ENCODE peak calls at places on chromosomes 13 and 19, in nine cellular contexts. One of them, this sample, is unnamed.

GRCh38 chr19:43759515-43759914 is 4.8 kb upstream of the SMG9 start:
- DNase-seq in B cell: no peak
- DNase-seq in H9: no peak
- DNase-seq in upper lobe of right lung: no peak
- DNase-seq in heart right ventricle: no peak
- DNase-seq in A549: peak; percentile 84
- DNase-seq in fibroblast of mammary gland: peak; percentile 88
- DNase-seq in AG04450: no peak
- DNase-seq in RWPE2: peak; percentile 83
- DNase-seq in this sample: no peak

GRCh38 chr19:6238643-6239281 is 41.0 kb downstream of the MLLT1 start:
- DNase-seq in A549: no peak
- DNase-seq in fibroblast of mammary gland: peak; percentile 77
- DNase-seq in H9: no peak
- DNase-seq in heart right ventricle: peak; percentile 53
- DNase-seq in RWPE2: peak; percentile 52
- DNase-seq in AG04450: no peak
- DNase-seq in upper lobe of right lung: peak; percentile 70
- DNase-seq in B cell: no peak
- DNase-seq in this sample: peak; percentile 26

GRCh38 chr19:1826557-1827521 is 14.8 kb upstream of the ATP8B3 start:
- DNase-seq in heart right ventricle: no peak
- DNase-seq in upper lobe of right lung: no peak
- DNase-seq in fibroblast of mammary gland: no peak
- DNase-seq in H9: peak; percentile 76
- DNase-seq in AG04450: no peak
- DNase-seq in RWPE2: no peak
- DNase-seq in B cell: no peak
- DNase-seq in A549: no peak
- DNase-seq in this sample: peak; percentile 38

GRCh38 chr19:5369962-5370367 is 29.4 kb upstream of the PTPRS start:
- DNase-seq in upper lobe of right lung: peak; percentile 80
- DNase-seq in A549: peak; percentile 55
- DNase-seq in AG04450: no peak
- DNase-seq in heart right ventricle: no peak
- DNase-seq in H9: peak; percentile 87
- DNase-seq in RWPE2: no peak
- DNase-seq in B cell: peak; percentile 42
- DNase-seq in fibroblast of mammary gland: peak; percentile 28
- DNase-seq in this sample: peak; percentile 90

GRCh38 chr19:35063940-35064818 is 22.7 kb downstream of the HPN start:
- DNase-seq in AG04450: no peak
- DNase-seq in H9: no peak
- DNase-seq in B cell: no peak
- DNase-seq in upper lobe of right lung: no peak
- DNase-seq in A549: no peak
- DNase-seq in heart right ventricle: no peak
- DNase-seq in RWPE2: no peak
- DNase-seq in fibroblast of mammary gland: peak; percentile 77
- DNase-seq in this sample: no peak

GRCh38 chr19:30671622-30672051 is 299.5 kb downstream of the ZNF536 start:
- DNase-seq in heart right ventricle: peak; percentile 55
- DNase-seq in B cell: no peak
- DNase-seq in AG04450: no peak
- DNase-seq in fibroblast of mammary gland: peak; percentile 9
- DNase-seq in upper lobe of right lung: no peak
- DNase-seq in H9: no peak
- DNase-seq in A549: no peak
- DNase-seq in RWPE2: no peak
- DNase-seq in this sample: no peak

GRCh38 chr13:112131740-112132113 is 64.8 kb downstream of the SOX1 start:
- DNase-seq in fibroblast of mammary gland: no peak
- DNase-seq in H9: no peak
- DNase-seq in heart right ventricle: no peak
- DNase-seq in RWPE2: no peak
- DNase-seq in A549: no peak
- DNase-seq in upper lobe of right lung: peak; percentile 82
- DNase-seq in AG04450: no peak
- DNase-seq in B cell: no peak
- DNase-seq in this sample: no peak

GRCh38 chr13:46124531-46124966 is 19.7 kb upstream of the CPB2 start:
- DNase-seq in B cell: no peak
- DNase-seq in RWPE2: no peak
- DNase-seq in fibroblast of mammary gland: no peak
- DNase-seq in heart right ventricle: no peak
- DNase-seq in upper lobe of right lung: peak; percentile 67
- DNase-seq in H9: no peak
- DNase-seq in A549: no peak
- DNase-seq in AG04450: no peak
- DNase-seq in this sample: no peak

GRCh38 chr19:4987692-4988370 is 18.9 kb downstream of the KDM4B start:
- DNase-seq in B cell: no peak
- DNase-seq in AG04450: no peak
- DNase-seq in fibroblast of mammary gland: peak; percentile 59
- DNase-seq in RWPE2: no peak
- DNase-seq in H9: no peak
- DNase-seq in heart right ventricle: no peak
- DNase-seq in upper lobe of right lung: no peak
- DNase-seq in A549: no peak
- DNase-seq in this sample: no peak

GRCh38 chr13:81929988-81930387 is 1589.1 kb upstream of the SPRY2 start:
- DNase-seq in AG04450: no peak
- DNase-seq in RWPE2: no peak
- DNase-seq in H9: peak; percentile 25
- DNase-seq in fibroblast of mammary gland: peak; percentile 8
- DNase-seq in A549: no peak
- DNase-seq in upper lobe of right lung: no peak
- DNase-seq in B cell: no peak
- DNase-seq in heart right ventricle: no peak
- DNase-seq in this sample: no peak

GRCh38 chr13:57123660-57124059 is 17.1 kb upstream of the PRR20A start:
- DNase-seq in fibroblast of mammary gland: no peak
- DNase-seq in RWPE2: no peak
- DNase-seq in upper lobe of right lung: no peak
- DNase-seq in A549: no peak
- DNase-seq in H9: no peak
- DNase-seq in B cell: no peak
- DNase-seq in AG04450: no peak
- DNase-seq in heart right ventricle: peak; percentile 73
- DNase-seq in this sample: no peak

GRCh38 chr13:77150651-77151050 is 123.7 kb upstream of the FBXL3 start:
- DNase-seq in fibroblast of mammary gland: no peak
- DNase-seq in H9: no peak
- DNase-seq in AG04450: no peak
- DNase-seq in RWPE2: no peak
- DNase-seq in B cell: no peak
- DNase-seq in heart right ventricle: no peak
- DNase-seq in A549: no peak
- DNase-seq in upper lobe of right lung: no peak
- DNase-seq in this sample: no peak

GRCh38 chr19:33242129-33242528 is 16.5 kb upstream of the SLC7A10 start:
- DNase-seq in heart right ventricle: no peak
- DNase-seq in fibroblast of mammary gland: no peak
- DNase-seq in A549: no peak
- DNase-seq in RWPE2: no peak
- DNase-seq in upper lobe of right lung: no peak
- DNase-seq in AG04450: no peak
- DNase-seq in B cell: no peak
- DNase-seq in H9: no peak
- DNase-seq in this sample: no peak

GRCh38 chr19:33240181-33240771 is 14.6 kb upstream of the SLC7A10 start:
- DNase-seq in RWPE2: no peak
- DNase-seq in AG04450: no peak
- DNase-seq in A549: no peak
- DNase-seq in H9: no peak
- DNase-seq in upper lobe of right lung: no peak
- DNase-seq in B cell: no peak
- DNase-seq in fibroblast of mammary gland: no peak
- DNase-seq in heart right ventricle: no peak
- DNase-seq in this sample: peak; percentile 7

GRCh38 chr19:33241091-33241529 is 15.5 kb upstream of the SLC7A10 start:
- DNase-seq in heart right ventricle: no peak
- DNase-seq in B cell: no peak
- DNase-seq in upper lobe of right lung: no peak
- DNase-seq in A549: no peak
- DNase-seq in fibroblast of mammary gland: no peak
- DNase-seq in H9: no peak
- DNase-seq in AG04450: no peak
- DNase-seq in RWPE2: no peak
- DNase-seq in this sample: peak; percentile 11

GRCh38 chr19:33242911-33243310 is 17.3 kb upstream of the SLC7A10 start:
- DNase-seq in upper lobe of right lung: no peak
- DNase-seq in B cell: no peak
- DNase-seq in heart right ventricle: no peak
- DNase-seq in AG04450: no peak
- DNase-seq in A549: no peak
- DNase-seq in H9: no peak
- DNase-seq in fibroblast of mammary gland: no peak
- DNase-seq in RWPE2: no peak
- DNase-seq in this sample: no peak

GRCh38 chr19:33241530-33242101 is 16.0 kb upstream of the SLC7A10 start:
- DNase-seq in H9: no peak
- DNase-seq in A549: no peak
- DNase-seq in B cell: no peak
- DNase-seq in RWPE2: no peak
- DNase-seq in fibroblast of mammary gland: peak; percentile 39
- DNase-seq in upper lobe of right lung: peak; percentile 75
- DNase-seq in heart right ventricle: peak; percentile 29
- DNase-seq in AG04450: no peak
- DNase-seq in this sample: no peak
- TF ChIP-seq CTCF in H9: peak; percentile 89
- TF ChIP-seq CTCF in A549: peak; percentile 98
- TF ChIP-seq CTCF in B cell: peak; percentile 57
- TF ChIP-seq CTCF in RWPE2: peak; percentile 79
- TF ChIP-seq CTCF in fibroblast of mammary gland: peak; percentile 49
- TF ChIP-seq CTCF in upper lobe of right lung: peak; percentile 77
- TF ChIP-seq CTCF in heart right ventricle: peak; percentile 66
- TF ChIP-seq CTCF in AG04450: peak; percentile 56
- TF ChIP-seq CTCF in this sample: peak; percentile 30

GRCh38 chr13:33388254-33388998 is 102.9 kb upstream of the STARD13 start:
- DNase-seq in A549: no peak
- DNase-seq in B cell: no peak
- DNase-seq in fibroblast of mammary gland: no peak
- DNase-seq in upper lobe of right lung: no peak
- DNase-seq in heart right ventricle: no peak
- DNase-seq in H9: no peak
- DNase-seq in RWPE2: no peak
- DNase-seq in AG04450: no peak
- DNase-seq in this sample: no peak
- TF ChIP-seq CTCF in A549: no peak
- TF ChIP-seq CTCF in B cell: no peak
- TF ChIP-seq CTCF in fibroblast of mammary gland: peak; percentile 7
- TF ChIP-seq CTCF in upper lobe of right lung: no peak
- TF ChIP-seq CTCF in heart right ventricle: no peak
- TF ChIP-seq CTCF in H9: peak; percentile 48
- TF ChIP-seq CTCF in RWPE2: no peak
- TF ChIP-seq CTCF in AG04450: no peak
- TF ChIP-seq CTCF in this sample: no peak

GRCh38 chr19:49127674-49128544 is 8.6 kb downstream of the PPFIA3 start:
- DNase-seq in RWPE2: peak; percentile 94
- DNase-seq in AG04450: peak; percentile 91
- DNase-seq in heart right ventricle: peak; percentile 97
- DNase-seq in B cell: peak; percentile 92
- DNase-seq in H9: peak; percentile 97
- DNase-seq in fibroblast of mammary gland: peak; percentile 94
- DNase-seq in A549: peak; percentile 99
- DNase-seq in upper lobe of right lung: peak; percentile 98
- DNase-seq in this sample: peak; percentile 97
- TF ChIP-seq CTCF in RWPE2: peak; percentile 17
- TF ChIP-seq CTCF in AG04450: no peak
- TF ChIP-seq CTCF in heart right ventricle: no peak
- TF ChIP-seq CTCF in B cell: no peak
- TF ChIP-seq CTCF in H9: peak; percentile 12
- TF ChIP-seq CTCF in fibroblast of mammary gland: no peak
- TF ChIP-seq CTCF in A549: peak; percentile 13
- TF ChIP-seq CTCF in upper lobe of right lung: no peak
- TF ChIP-seq CTCF in this sample: no peak

GRCh38 chr19:8342684-8343482 is at the start of gene KANK3:
- DNase-seq in fibroblast of mammary gland: peak; percentile 95
- DNase-seq in AG04450: peak; percentile 73
- DNase-seq in heart right ventricle: peak; percentile 98
- DNase-seq in upper lobe of right lung: peak; percentile 99
- DNase-seq in H9: peak; percentile 99
- DNase-seq in B cell: peak; percentile 84
- DNase-seq in A549: peak; percentile 94
- DNase-seq in RWPE2: peak; percentile 95
- DNase-seq in this sample: peak; percentile 95

GRCh38 chr19:8337728-8338127 is 5.3 kb downstream of the KANK3 start:
- DNase-seq in upper lobe of right lung: no peak
- DNase-seq in B cell: no peak
- DNase-seq in AG04450: no peak
- DNase-seq in fibroblast of mammary gland: no peak
- DNase-seq in A549: no peak
- DNase-seq in RWPE2: no peak
- DNase-seq in heart right ventricle: no peak
- DNase-seq in H9: no peak
- DNase-seq in this sample: no peak

GRCh38 chr19:8338835-8339234 is 4.2 kb downstream of the KANK3 start:
- DNase-seq in B cell: no peak
- DNase-seq in A549: no peak
- DNase-seq in fibroblast of mammary gland: no peak
- DNase-seq in H9: peak; percentile 43
- DNase-seq in RWPE2: no peak
- DNase-seq in heart right ventricle: no peak
- DNase-seq in AG04450: no peak
- DNase-seq in upper lobe of right lung: no peak
- DNase-seq in this sample: no peak

GRCh38 chr19:8342316-8342683 is 762 bp downstream of the KANK3 start:
- DNase-seq in A549: no peak
- DNase-seq in upper lobe of right lung: no peak
- DNase-seq in RWPE2: no peak
- DNase-seq in B cell: no peak
- DNase-seq in H9: peak; percentile 35
- DNase-seq in heart right ventricle: no peak
- DNase-seq in fibroblast of mammary gland: no peak
- DNase-seq in AG04450: no peak
- DNase-seq in this sample: no peak

GRCh38 chr19:8340341-8341096 is 2.5 kb downstream of the KANK3 start:
- DNase-seq in H9: peak; percentile 64
- DNase-seq in RWPE2: no peak
- DNase-seq in B cell: no peak
- DNase-seq in A549: no peak
- DNase-seq in fibroblast of mammary gland: no peak
- DNase-seq in AG04450: no peak
- DNase-seq in heart right ventricle: peak; percentile 90
- DNase-seq in upper lobe of right lung: peak; percentile 81
- DNase-seq in this sample: no peak
- TF ChIP-seq CTCF in H9: peak; percentile 44
- TF ChIP-seq CTCF in RWPE2: no peak
- TF ChIP-seq CTCF in B cell: no peak
- TF ChIP-seq CTCF in A549: no peak
- TF ChIP-seq CTCF in fibroblast of mammary gland: no peak
- TF ChIP-seq CTCF in AG04450: peak; percentile 35
- TF ChIP-seq CTCF in heart right ventricle: peak; percentile 27
- TF ChIP-seq CTCF in upper lobe of right lung: peak; percentile 31
- TF ChIP-seq CTCF in this sample: no peak